ENCODE peak calls at places on chromosome 12, in seven cellular contexts. One of them, this sample, is unnamed.

GRCh38 chr12:27305673-27306504 is 26.7 kb upstream of the BMAL2 start:
- DNase-seq in kidney epithelial cell: no peak
- DNase-seq in GM13976: no peak
- DNase-seq in nucleus accumbens: no peak
- DNase-seq in stimulated activated naive CD4-positive, alpha-beta T cell treated with Interleukin-2 at 50 U/mL for 16 hours: no peak
- DNase-seq in ELR: peak
- DNase-seq in HS-5: peak
- DNase-seq in this sample: peak

GRCh38 chr12:116346751-116347150 is 69.3 kb upstream of the MED13L start:
- DNase-seq in GM13976: no peak
- DNase-seq in HS-5: peak
- DNase-seq in ELR: peak
- DNase-seq in stimulated activated naive CD4-positive, alpha-beta T cell treated with Interleukin-2 at 50 U/mL for 16 hours: no peak
- DNase-seq in nucleus accumbens: no peak
- DNase-seq in kidney epithelial cell: no peak
- DNase-seq in this sample: no peak

GRCh38 chr12:25714219-25714984 is 161.3 kb upstream of the LMNTD1 start:
- DNase-seq in GM13976: no peak
- DNase-seq in stimulated activated naive CD4-positive, alpha-beta T cell treated with Interleukin-2 at 50 U/mL for 16 hours: no peak
- DNase-seq in HS-5: no peak
- DNase-seq in nucleus accumbens: no peak
- DNase-seq in kidney epithelial cell: no peak
- DNase-seq in ELR: no peak
- DNase-seq in this sample: no peak

GRCh38 chr12:52337054-52337453 is 15.9 kb upstream of the KRT83 start:
- DNase-seq in nucleus accumbens: no peak
- DNase-seq in kidney epithelial cell: no peak
- DNase-seq in stimulated activated naive CD4-positive, alpha-beta T cell treated with Interleukin-2 at 50 U/mL for 16 hours: no peak
- DNase-seq in HS-5: no peak
- DNase-seq in ELR: peak
- DNase-seq in GM13976: no peak
- DNase-seq in this sample: no peak

GRCh38 chr12:53073881-53074280 is 5.3 kb downstream of the SPRYD3 start:
- DNase-seq in ELR: no peak
- DNase-seq in GM13976: no peak
- DNase-seq in stimulated activated naive CD4-positive, alpha-beta T cell treated with Interleukin-2 at 50 U/mL for 16 hours: no peak
- DNase-seq in HS-5: no peak
- DNase-seq in kidney epithelial cell: no peak
- DNase-seq in nucleus accumbens: no peak
- DNase-seq in this sample: no peak

GRCh38 chr12:115012861-115013667 is 329.1 kb upstream of the TBX3 start:
- DNase-seq in GM13976: no peak
- DNase-seq in ELR: no peak
- DNase-seq in stimulated activated naive CD4-positive, alpha-beta T cell treated with Interleukin-2 at 50 U/mL for 16 hours: no peak
- DNase-seq in HS-5: no peak
- DNase-seq in kidney epithelial cell: no peak
- DNase-seq in nucleus accumbens: peak
- DNase-seq in this sample: no peak

GRCh38 chr12:109588461-109589239 is 15.1 kb downstream of the MVK start:
- DNase-seq in GM13976: no peak
- DNase-seq in nucleus accumbens: no peak
- DNase-seq in HS-5: no peak
- DNase-seq in kidney epithelial cell: no peak
- DNase-seq in stimulated activated naive CD4-positive, alpha-beta T cell treated with Interleukin-2 at 50 U/mL for 16 hours: no peak
- DNase-seq in ELR: no peak
- DNase-seq in this sample: no peak

GRCh38 chr12:105338954-105339353 is 8.5 kb downstream of the C12orf75 start:
- DNase-seq in stimulated activated naive CD4-positive, alpha-beta T cell treated with Interleukin-2 at 50 U/mL for 16 hours: no peak
- DNase-seq in nucleus accumbens: no peak
- DNase-seq in ELR: no peak
- DNase-seq in HS-5: no peak
- DNase-seq in kidney epithelial cell: no peak
- DNase-seq in GM13976: no peak
- DNase-seq in this sample: no peak

GRCh38 chr12:79255326-79255725 is 390.8 kb downstream of the SYT1 start:
- DNase-seq in kidney epithelial cell: no peak
- DNase-seq in stimulated activated naive CD4-positive, alpha-beta T cell treated with Interleukin-2 at 50 U/mL for 16 hours: no peak
- DNase-seq in nucleus accumbens: no peak
- DNase-seq in GM13976: no peak
- DNase-seq in HS-5: peak
- DNase-seq in ELR: peak
- DNase-seq in this sample: no peak

GRCh38 chr12:31431721-31432120 is 105.8 kb upstream of the SINHCAF start:
- DNase-seq in GM13976: no peak
- DNase-seq in nucleus accumbens: no peak
- DNase-seq in kidney epithelial cell: no peak
- DNase-seq in HS-5: no peak
- DNase-seq in ELR: peak
- DNase-seq in stimulated activated naive CD4-positive, alpha-beta T cell treated with Interleukin-2 at 50 U/mL for 16 hours: no peak
- DNase-seq in this sample: no peak

GRCh38 chr12:116551952-116552749 is 7.0 kb upstream of the MAP1LC3B2 start:
- DNase-seq in ELR: peak
- DNase-seq in kidney epithelial cell: no peak
- DNase-seq in stimulated activated naive CD4-positive, alpha-beta T cell treated with Interleukin-2 at 50 U/mL for 16 hours: no peak
- DNase-seq in GM13976: no peak
- DNase-seq in HS-5: no peak
- DNase-seq in nucleus accumbens: no peak
- DNase-seq in this sample: no peak

GRCh38 chr12:4107436-4107878 is 166.1 kb upstream of the CCND2 start:
- DNase-seq in ELR: peak
- DNase-seq in nucleus accumbens: no peak
- DNase-seq in kidney epithelial cell: no peak
- DNase-seq in GM13976: peak
- DNase-seq in stimulated activated naive CD4-positive, alpha-beta T cell treated with Interleukin-2 at 50 U/mL for 16 hours: peak
- DNase-seq in HS-5: no peak
- DNase-seq in this sample: peak

GRCh38 chr12:104411826-104412626 is 44.7 kb upstream of the CHST11 start:
- DNase-seq in ELR: peak
- DNase-seq in GM13976: no peak
- DNase-seq in HS-5: no peak
- DNase-seq in kidney epithelial cell: no peak
- DNase-seq in nucleus accumbens: peak
- DNase-seq in stimulated activated naive CD4-positive, alpha-beta T cell treated with Interleukin-2 at 50 U/mL for 16 hours: no peak
- DNase-seq in this sample: peak

This sample was measured in frontal cortex.